ENCODE peak calls at places on chromosomes 1 and 21, in four cellular contexts. S, Z, B and H are unnamed samples. For H3K4me1, the result is how much of the 10 kb centered on the place peaks cover.

GRCh38 chr1:37890378-37891014 is 31.1 kb upstream of the MTF1 start:
- DNase-seq in S (peak), Z (no peak), B (no peak), H (no peak)

GRCh38 chr1:164637461-164638375 is 78.7 kb downstream of the PBX1 start:
- DNase-seq in S (no peak), Z (peak), B (no peak), H (no peak)

GRCh38 chr21:42056996-42057689 is 14.0 kb upstream of the UMODL1 start:
- DNase-seq in S (peak), Z (peak), B (no peak), H (no peak)

GRCh38 chr1:17217607-17218006 is 12.7 kb downstream of the PADI1 start:
- DNase-seq in S (no peak), Z (no peak), B (no peak), H (no peak)

GRCh38 chr21:8993284-8993942 is 1528.0 kb upstream of the TPTE start:
- DNase-seq in S (peak), Z (no peak), B (no peak), H (no peak)

GRCh38 chr1:230427981-230428380 is 1.8 kb upstream of the PGBD5 start:
- DNase-seq in S (peak), Z (no peak), B (no peak), H (no peak)

GRCh38 chr1:89808429-89809117 is 12.3 kb upstream of the LRRC8D start:
- DNase-seq in S (peak), Z (no peak), B (no peak), H (no peak)

GRCh38 chr21:46628868-46629267 is 6.6 kb upstream of the PRMT2 start:
- DNase-seq in S (no peak), Z (no peak), B (no peak), H (no peak)

GRCh38 chr1:150813028-150813707 is 5.1 kb upstream of the CTSK start:
- DNase-seq in S (peak), Z (peak), B (no peak), H (no peak)

GRCh38 chr1:224996266-224996665 is 66.8 kb downstream of the DNAH14 start:
- DNase-seq in S (no peak), Z (no peak), B (no peak), H (no peak)

GRCh38 chr1:157195521-157196244 is 57.5 kb upstream of the ETV3 start:
- DNase-seq in S (no peak), Z (no peak), B (no peak), H (no peak)

GRCh38 chr1:47996060-47996405 is 1.2 kb downstream of the TRABD2B start:
- DNase-seq in S (no peak), Z (no peak), B (no peak), H (no peak)

GRCh38 chr1:4425892-4426291 is 228.5 kb upstream of the AJAP1 start:
- DNase-seq in S (no peak), Z (no peak), B (no peak), H (no peak)

GRCh38 chr21:46077674-46078101 is 20.2 kb upstream of the COL6A2 start:
- DNase-seq in S (no peak), Z (no peak), B (no peak), H (no peak)

GRCh38 chr1:156643266-156644092 is 1.6 kb downstream of the BCAN start:
- DNase-seq in S (no peak), Z (no peak), B (no peak), H (no peak)

GRCh38 chr1:223421025-223421424 is 27.8 kb downstream of the CCDC185 start:
- DNase-seq in S (no peak), Z (no peak), B (no peak), H (no peak)

GRCh38 chr1:167093863-167094516 is at the start of gene STYXL2:
- DNase-seq in S (no peak), Z (no peak), B (no peak), H (no peak)

GRCh38 chr1:69976896-69977295 is 228.5 kb downstream of the LRRC40 start:
- DNase-seq in S (no peak), Z (no peak), B (no peak), H (no peak)

DNA sequence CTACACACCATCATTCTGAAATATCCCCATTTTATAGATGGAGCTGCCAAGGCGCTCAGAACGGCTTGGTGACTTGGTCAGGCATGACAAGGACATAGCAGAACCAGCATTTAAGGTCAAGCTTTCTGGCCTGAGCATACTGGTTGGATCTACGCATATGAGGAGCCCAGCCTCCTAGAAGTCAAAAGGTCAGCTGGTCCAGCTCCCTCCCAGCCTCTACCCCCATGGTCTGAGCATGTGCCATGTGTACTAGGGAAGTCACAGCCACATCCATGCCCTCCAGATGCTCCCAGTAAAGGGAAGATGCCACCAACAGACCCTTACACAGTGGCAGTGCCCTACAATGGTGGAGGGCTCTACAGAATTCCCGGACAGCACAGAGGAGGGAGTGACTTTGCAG is 96.7 kb downstream of the EPHB2 start:
- DNase-seq in S (no peak), Z (no peak), B (no peak), H (no peak)
- H3K4me1 ChIP-seq in S (under half), Z (under half), B (under half), H (under half)

GRCh38 chr1:229127301-229127700 is 143.6 kb upstream of the RAB4A start:
- DNase-seq in S (no peak), Z (no peak), B (no peak), H (no peak)
- H3K4me1 ChIP-seq in S (under half), Z (under half), B (under half), H (under half)

GRCh38 chr21:37385179-37385765 is 18.7 kb downstream of the DYRK1A start:
- DNase-seq in S (no peak), Z (no peak), B (no peak), H (no peak)

GRCh38 chr21:37393786-37394185 is 27.2 kb downstream of the DYRK1A start:
- DNase-seq in S (no peak), Z (no peak), B (no peak), H (no peak)

GRCh38 chr21:37386151-37386550 is 19.6 kb downstream of the DYRK1A start:
- DNase-seq in S (no peak), Z (no peak), B (no peak), H (no peak)

GRCh38 chr21:37393030-37393429 is 26.5 kb downstream of the DYRK1A start:
- DNase-seq in S (no peak), Z (no peak), B (no peak), H (no peak)

DNA sequence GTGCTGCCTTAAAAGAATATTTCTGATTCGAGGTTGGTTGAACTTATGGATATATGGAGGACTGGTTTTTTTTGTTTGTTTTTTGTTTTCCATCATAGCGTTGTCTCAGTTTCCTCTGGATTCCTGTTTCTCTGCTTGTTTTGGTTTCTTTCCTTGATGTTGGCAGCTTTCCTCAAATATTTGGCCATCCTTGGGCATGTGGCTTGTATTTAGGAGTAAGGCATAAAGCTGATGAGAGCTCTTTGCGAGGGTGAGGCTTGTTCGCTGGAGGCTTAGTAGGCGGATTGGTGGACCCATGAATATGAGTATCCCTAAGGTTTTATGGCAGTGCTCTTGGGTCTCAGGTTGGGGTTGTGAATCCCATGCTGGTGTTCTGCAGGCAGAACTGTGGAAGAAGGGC is 22.9 kb downstream of the DYRK1A start:
- DNase-seq in S (no peak), Z (no peak), B (no peak), H (no peak)
- H3K4me1 ChIP-seq in S (under half), Z (under half), B (half or more), H (under half)

GRCh38 chr1:23609971-23610370 is 50.7 kb upstream of the ID3 start:
- DNase-seq in S (no peak), Z (no peak), B (no peak), H (no peak)
- H3K4me1 ChIP-seq in S (under half), Z (under half), B (half or more), H (under half)

DNA sequence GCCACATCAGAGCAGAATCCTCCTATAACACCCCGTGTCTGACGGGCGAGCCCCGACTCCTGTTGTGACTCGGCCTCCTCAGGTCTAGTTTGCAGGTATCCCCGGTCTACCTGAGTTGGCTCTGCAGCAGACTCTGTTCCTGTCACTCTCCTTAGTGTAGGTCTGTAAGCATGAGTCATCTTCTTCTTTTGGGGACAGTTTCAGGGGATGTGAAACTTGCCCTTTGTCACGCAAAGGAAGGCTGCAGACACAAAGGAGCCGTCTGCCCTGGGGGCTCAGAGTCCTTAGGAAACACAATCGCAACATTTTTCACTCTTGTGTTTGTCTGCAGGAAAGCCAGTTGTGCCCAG is 183.2 kb downstream of the RUNX1 start:
- DNase-seq in S (peak), Z (no peak), B (no peak), H (no peak)
- H3K4me1 ChIP-seq in S (under half), Z (under half), B (under half), H (half or more)

GRCh38 chr1:182634306-182635072 is 30.3 kb upstream of the RGS16 start:
- DNase-seq in S (no peak), Z (no peak), B (no peak), H (no peak)

GRCh38 chr1:182637769-182638168 is 33.6 kb upstream of the RGS16 start:
- DNase-seq in S (no peak), Z (no peak), B (no peak), H (no peak)

GRCh38 chr1:182633657-182634281 is 29.6 kb upstream of the RGS16 start:
- DNase-seq in S (peak), Z (no peak), B (no peak), H (no peak)

GRCh38 chr1:182633031-182633430 is 28.8 kb upstream of the RGS16 start:
- DNase-seq in S (no peak), Z (no peak), B (no peak), H (no peak)

DNA sequence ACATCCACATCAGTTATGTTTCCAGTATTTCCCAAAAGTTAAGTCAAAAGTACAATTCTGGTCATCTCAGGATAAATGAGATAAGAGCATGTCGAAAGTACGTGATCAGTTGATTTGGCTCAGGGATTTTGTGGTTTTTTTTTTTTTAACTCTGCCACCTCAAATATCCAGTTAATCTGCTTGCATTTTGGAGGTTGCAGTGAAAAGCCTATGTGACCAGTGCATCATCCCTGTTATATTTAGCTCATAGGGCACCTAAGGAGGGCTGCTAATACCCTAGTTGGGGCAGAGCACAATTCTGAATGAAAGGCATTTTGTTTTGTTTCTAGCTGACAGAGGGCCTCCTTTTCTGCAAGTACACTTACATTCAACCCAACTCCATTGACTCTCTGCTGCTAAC is 31.7 kb upstream of the RGS16 start:
- DNase-seq in S (no peak), Z (no peak), B (no peak), H (no peak)
- H3K4me1 ChIP-seq in S (under half), Z (under half), B (under half), H (under half)

DNA sequence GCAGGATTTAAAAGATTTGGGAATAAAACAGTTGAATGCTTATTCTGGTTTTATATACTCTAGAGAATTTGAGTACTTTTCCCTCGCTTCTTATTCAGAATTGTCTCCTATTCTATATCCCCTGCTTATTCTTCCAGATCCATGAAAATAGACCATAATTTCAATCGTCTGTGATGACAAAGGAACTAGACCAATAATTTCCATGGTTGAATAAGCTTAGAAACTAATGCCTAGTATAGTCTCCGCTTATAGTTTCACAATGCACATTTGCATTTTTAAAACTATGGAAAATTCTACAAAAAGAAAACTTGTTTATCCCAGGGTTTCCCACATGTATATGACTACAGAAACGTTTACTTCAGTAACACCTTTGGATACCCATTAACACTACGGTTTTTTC is 247.4 kb upstream of the NR5A2 start:
- DNase-seq in S (no peak), Z (no peak), B (no peak), H (no peak)
- H3K4me1 ChIP-seq in S (under half), Z (under half), B (under half), H (under half)

GRCh38 chr1:25023190-25023578 is 93.1 kb upstream of the RUNX3 start:
- DNase-seq in S (no peak), Z (no peak), B (no peak), H (no peak)
- H3K4me1 ChIP-seq in S (under half), Z (under half), B (half or more), H (under half)